ENCODE peak calls at places on chromosomes 7 and 10, in five cellular contexts. One of them, this sample, is unnamed.

GRCh38 chr7:93461350-93461749 is 113.2 kb downstream of the CALCR start:
- DNase-seq in naive thymus-derived CD4-positive, alpha-beta T cell: no peak
- DNase-seq in PC-9: no peak
- DNase-seq in sigmoid colon: no peak
- DNase-seq in GM23248: no peak
- DNase-seq in this sample: no peak

GRCh38 chr10:17851611-17852010 is 42.5 kb downstream of the MRC1 start:
- DNase-seq in naive thymus-derived CD4-positive, alpha-beta T cell: no peak
- DNase-seq in PC-9: no peak
- DNase-seq in sigmoid colon: peak; percentile 69
- DNase-seq in GM23248: no peak
- DNase-seq in this sample: no peak

GRCh38 chr10:10516731-10517130 is 500.9 kb upstream of the CELF2 start:
- DNase-seq in naive thymus-derived CD4-positive, alpha-beta T cell: no peak
- DNase-seq in PC-9: no peak
- DNase-seq in sigmoid colon: no peak
- DNase-seq in GM23248: no peak
- DNase-seq in this sample: no peak

GRCh38 chr10:28991738-28992270 is 297.1 kb upstream of the LYZL1 start:
- DNase-seq in naive thymus-derived CD4-positive, alpha-beta T cell: no peak
- DNase-seq in PC-9: peak; percentile 17
- DNase-seq in sigmoid colon: no peak
- DNase-seq in GM23248: peak; percentile 7
- DNase-seq in this sample: peak; percentile 50

GRCh38 chr7:146864644-146865043 is 748.0 kb downstream of the CNTNAP2 start:
- DNase-seq in naive thymus-derived CD4-positive, alpha-beta T cell: no peak
- DNase-seq in PC-9: no peak
- DNase-seq in sigmoid colon: no peak
- DNase-seq in GM23248: no peak
- DNase-seq in this sample: no peak

GRCh38 chr10:60203993-60204618 is 185.6 kb downstream of the ANK3 start:
- DNase-seq in naive thymus-derived CD4-positive, alpha-beta T cell: peak; percentile 8
- DNase-seq in PC-9: no peak
- DNase-seq in sigmoid colon: no peak
- DNase-seq in GM23248: peak; percentile 72
- DNase-seq in this sample: no peak

GRCh38 chr7:74003609-74004008 is 24.4 kb upstream of the ELN start:
- DNase-seq in naive thymus-derived CD4-positive, alpha-beta T cell: no peak
- DNase-seq in PC-9: no peak
- DNase-seq in sigmoid colon: no peak
- DNase-seq in GM23248: no peak
- DNase-seq in this sample: no peak

GRCh38 chr10:112379635-112380296 is 5.8 kb downstream of the ACSL5 start:
- DNase-seq in naive thymus-derived CD4-positive, alpha-beta T cell: no peak
- DNase-seq in PC-9: no peak
- DNase-seq in sigmoid colon: no peak
- DNase-seq in GM23248: peak; percentile 43
- DNase-seq in this sample: no peak

GRCh38 chr7:1383398-1384112 is 75.7 kb downstream of the MICALL2 start:
- DNase-seq in naive thymus-derived CD4-positive, alpha-beta T cell: no peak
- DNase-seq in PC-9: no peak
- DNase-seq in sigmoid colon: no peak
- DNase-seq in GM23248: no peak
- DNase-seq in this sample: peak; percentile 62
- H3K27me3 ChIP-seq in naive thymus-derived CD4-positive, alpha-beta T cell: no peaks in the 10 kb centered on the region
- H3K27me3 ChIP-seq in PC-9: peaks cover 94% of the 10 kb centered on the region
- H3K27me3 ChIP-seq in sigmoid colon: peaks cover 54% of the 10 kb centered on the region
- H3K27me3 ChIP-seq in GM23248: peaks cover 12% of the 10 kb centered on the region
- H3K27me3 ChIP-seq in this sample: no peaks in the 10 kb centered on the region

GRCh38 chr7:47518827-47519226 is 63.1 kb downstream of the TNS3 start:
- DNase-seq in naive thymus-derived CD4-positive, alpha-beta T cell: no peak
- DNase-seq in PC-9: no peak
- DNase-seq in sigmoid colon: no peak
- DNase-seq in GM23248: peak; percentile 95
- DNase-seq in this sample: no peak

GRCh38 chr7:47521041-47521795 is 60.7 kb downstream of the TNS3 start:
- DNase-seq in naive thymus-derived CD4-positive, alpha-beta T cell: no peak
- DNase-seq in PC-9: no peak
- DNase-seq in sigmoid colon: no peak
- DNase-seq in GM23248: no peak
- DNase-seq in this sample: peak; percentile 65

GRCh38 chr7:47517821-47518480 is 64.0 kb downstream of the TNS3 start:
- DNase-seq in naive thymus-derived CD4-positive, alpha-beta T cell: no peak
- DNase-seq in PC-9: no peak
- DNase-seq in sigmoid colon: no peak
- DNase-seq in GM23248: no peak
- DNase-seq in this sample: no peak

GRCh38 chr7:47521816-47522561 is 59.9 kb downstream of the TNS3 start:
- DNase-seq in naive thymus-derived CD4-positive, alpha-beta T cell: no peak
- DNase-seq in PC-9: no peak
- DNase-seq in sigmoid colon: no peak
- DNase-seq in GM23248: no peak
- DNase-seq in this sample: no peak

DNA sequence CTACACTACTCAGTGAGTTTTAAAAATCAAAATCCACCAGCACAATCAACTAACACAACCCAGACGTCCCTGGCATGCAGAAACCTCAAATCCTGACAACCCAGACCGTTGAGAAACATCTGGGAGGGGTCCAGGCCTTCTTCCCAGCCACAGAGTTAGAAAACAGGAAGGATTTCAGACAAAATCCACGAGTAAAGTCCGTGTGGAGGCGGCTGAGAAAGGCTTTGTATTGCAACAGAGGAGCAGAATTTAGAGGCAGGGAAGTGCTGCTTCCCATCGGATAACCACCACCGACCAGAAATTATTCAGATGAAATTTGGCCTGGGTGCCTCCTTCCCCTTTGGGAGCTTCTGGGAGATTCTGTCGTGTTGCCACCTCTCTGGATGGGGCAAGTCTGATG is 61.5 kb downstream of the TNS3 start:
- DNase-seq in naive thymus-derived CD4-positive, alpha-beta T cell: no peak
- DNase-seq in PC-9: no peak
- DNase-seq in sigmoid colon: peak; percentile 92
- DNase-seq in GM23248: peak; percentile 89
- DNase-seq in this sample: no peak
- H3K4me3 ChIP-seq in naive thymus-derived CD4-positive, alpha-beta T cell: no peak overlapping the region
- H3K4me3 ChIP-seq in PC-9: no peak overlapping the region
- H3K4me3 ChIP-seq in sigmoid colon: no peak overlapping the region
- H3K4me3 ChIP-seq in GM23248: peak overlapping the region; percentile 10
- H3K4me3 ChIP-seq in this sample: no peak overlapping the region

GRCh38 chr10:7810443-7810842 is 7.9 kb upstream of the TAF3 start:
- DNase-seq in naive thymus-derived CD4-positive, alpha-beta T cell: no peak
- DNase-seq in PC-9: no peak
- DNase-seq in sigmoid colon: no peak
- DNase-seq in GM23248: no peak
- DNase-seq in this sample: no peak

GRCh38 chr10:7811000-7811399 is 7.3 kb upstream of the TAF3 start:
- DNase-seq in naive thymus-derived CD4-positive, alpha-beta T cell: no peak
- DNase-seq in PC-9: no peak
- DNase-seq in sigmoid colon: no peak
- DNase-seq in GM23248: no peak
- DNase-seq in this sample: no peak

GRCh38 chr10:7813481-7813880 is 4.8 kb upstream of the TAF3 start:
- DNase-seq in naive thymus-derived CD4-positive, alpha-beta T cell: no peak
- DNase-seq in PC-9: no peak
- DNase-seq in sigmoid colon: no peak
- DNase-seq in GM23248: no peak
- DNase-seq in this sample: no peak

GRCh38 chr10:7804216-7804615 is 14.1 kb upstream of the TAF3 start:
- DNase-seq in naive thymus-derived CD4-positive, alpha-beta T cell: no peak
- DNase-seq in PC-9: no peak
- DNase-seq in sigmoid colon: no peak
- DNase-seq in GM23248: no peak
- DNase-seq in this sample: no peak

DNA sequence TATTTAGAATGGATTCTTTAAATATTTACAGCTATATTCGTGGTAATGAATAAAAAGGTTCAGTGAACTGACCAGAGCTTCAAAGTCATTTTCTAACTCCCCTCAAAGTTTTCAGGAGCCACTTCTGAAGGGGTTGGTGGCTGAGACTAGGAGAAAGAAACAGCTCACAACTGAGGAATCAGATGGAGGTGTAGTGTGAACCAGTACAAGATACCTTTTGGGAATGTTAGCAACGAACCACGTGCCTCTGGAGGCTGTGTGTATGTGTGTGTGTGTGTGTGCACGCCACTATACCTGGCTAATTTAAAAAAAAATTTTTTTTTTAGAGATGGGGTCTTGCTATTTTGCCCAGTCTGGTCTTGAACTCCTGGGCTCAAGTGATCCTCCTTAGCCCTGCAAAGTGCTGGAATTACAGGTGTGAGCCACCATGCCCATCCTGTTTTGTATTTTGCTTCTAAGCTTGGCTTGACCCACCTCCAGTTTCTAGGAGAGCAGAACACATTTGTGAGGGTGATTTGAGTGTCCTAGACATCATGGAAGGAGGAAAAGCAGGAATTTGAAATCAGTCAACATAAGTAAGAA is 9.5 kb upstream of the TAF3 start:
- DNase-seq in naive thymus-derived CD4-positive, alpha-beta T cell: no peak
- DNase-seq in PC-9: no peak
- DNase-seq in sigmoid colon: no peak
- DNase-seq in GM23248: no peak
- DNase-seq in this sample: no peak
- H3K36me3 ChIP-seq in naive thymus-derived CD4-positive, alpha-beta T cell: peaks cover 16% of the 10 kb centered on the region
- H3K36me3 ChIP-seq in PC-9: no peaks in the 10 kb centered on the region
- H3K36me3 ChIP-seq in sigmoid colon: peaks cover 46% of the 10 kb centered on the region
- H3K36me3 ChIP-seq in GM23248: peaks cover 35% of the 10 kb centered on the region
- H3K36me3 ChIP-seq in this sample: peaks cover 14% of the 10 kb centered on the region

GRCh38 chr10:117132751-117133231 is 5.3 kb downstream of the VAX1 start:
- DNase-seq in naive thymus-derived CD4-positive, alpha-beta T cell: no peak
- DNase-seq in PC-9: no peak
- DNase-seq in sigmoid colon: no peak
- DNase-seq in GM23248: no peak
- DNase-seq in this sample: peak; percentile 75

GRCh38 chr10:117135480-117136140 is 2.5 kb downstream of the VAX1 start:
- DNase-seq in naive thymus-derived CD4-positive, alpha-beta T cell: no peak
- DNase-seq in PC-9: no peak
- DNase-seq in sigmoid colon: no peak
- DNase-seq in GM23248: no peak
- DNase-seq in this sample: peak; percentile 28

GRCh38 chr10:117135026-117135372 is 3.1 kb downstream of the VAX1 start:
- DNase-seq in naive thymus-derived CD4-positive, alpha-beta T cell: no peak
- DNase-seq in PC-9: no peak
- DNase-seq in sigmoid colon: no peak
- DNase-seq in GM23248: no peak
- DNase-seq in this sample: no peak

GRCh38 chr10:117133273-117134083 is 4.6 kb downstream of the VAX1 start:
- DNase-seq in naive thymus-derived CD4-positive, alpha-beta T cell: no peak
- DNase-seq in PC-9: no peak
- DNase-seq in sigmoid colon: no peak
- DNase-seq in GM23248: no peak
- DNase-seq in this sample: peak; percentile 61

DNA sequence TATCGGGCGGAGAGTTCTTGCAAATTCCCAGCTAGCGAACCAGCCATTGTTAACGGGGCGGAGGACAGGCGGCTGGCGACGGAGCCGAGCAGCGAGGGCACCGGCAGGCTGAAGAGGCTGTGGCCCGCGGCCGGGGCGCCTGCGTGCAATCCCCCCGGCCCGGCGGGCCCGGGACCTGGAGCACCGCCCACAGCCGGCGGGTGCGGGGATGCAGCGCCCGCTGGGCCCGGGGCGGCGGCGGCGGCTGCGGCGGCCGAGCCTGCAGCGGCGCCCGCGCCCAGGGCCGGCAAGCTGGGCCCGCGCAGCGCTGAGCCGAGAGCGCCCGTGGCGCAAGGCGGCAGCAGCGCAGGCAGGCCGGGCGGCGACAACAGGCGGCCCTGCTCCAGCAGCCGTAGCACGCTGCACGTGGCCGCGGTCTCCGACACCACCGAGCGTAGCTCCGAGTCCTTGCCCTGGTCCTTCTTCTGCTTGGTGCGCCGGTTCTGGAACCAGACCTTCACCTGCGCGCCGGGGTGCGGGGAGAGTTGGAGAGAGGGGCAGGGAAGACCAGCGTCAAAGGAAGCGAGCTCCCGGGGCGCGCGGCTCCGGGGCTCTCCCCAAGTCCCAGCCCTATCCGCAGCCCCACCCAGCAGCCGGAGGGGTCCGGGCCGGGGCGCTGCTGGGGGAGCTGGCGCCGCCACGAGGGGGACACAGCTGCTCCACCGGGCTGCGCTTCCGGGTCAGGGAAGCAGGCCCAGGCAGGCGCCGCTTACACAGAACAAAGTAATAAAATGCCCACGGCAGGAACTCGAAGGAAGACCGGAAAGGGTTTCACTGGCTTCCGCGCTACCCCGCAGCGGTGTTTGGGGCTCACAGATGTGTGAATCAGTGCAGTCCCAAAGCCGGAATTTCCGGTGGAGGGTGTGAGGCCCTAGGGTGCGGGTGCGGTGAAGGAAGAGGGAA is 3.7 kb downstream of the VAX1 start:
- DNase-seq in naive thymus-derived CD4-positive, alpha-beta T cell: no peak
- DNase-seq in PC-9: no peak
- DNase-seq in sigmoid colon: no peak
- DNase-seq in GM23248: peak; percentile 41
- DNase-seq in this sample: peak; percentile 83
- H3K27me3 ChIP-seq in naive thymus-derived CD4-positive, alpha-beta T cell: no peaks in the 10 kb centered on the region
- H3K27me3 ChIP-seq in PC-9: peaks cover 4% of the 10 kb centered on the region
- H3K27me3 ChIP-seq in sigmoid colon: peaks cover 90% of the 10 kb centered on the region
- H3K27me3 ChIP-seq in GM23248: peaks cover 89% of the 10 kb centered on the region
- H3K27me3 ChIP-seq in this sample: peaks cover 100% of the 10 kb centered on the region